ENCODE peak calls at places on chromosomes 7 and 10, in nine cellular contexts. J is stimulated activated CD8-positive, alpha-beta memory T cell treated with anti-CD3 and anti-CD28 coated beads, Interleukin-15, amount 100 ng/mL, for 24 hours; K is fibroblast of pulmonary artery; D is substantia nigra; C is Right ventricle myocardium inferior; B is MCF 10A; P is posterior cingulate gyrus; S is T-helper 1 cell; E is activated naive CD8-positive, alpha-beta T cell treated with anti-CD3 and anti-CD28 coated beads for 36 hours. W is an unnamed sample.

GRCh38 chr7:144011458-144012230 is 11.5 kb downstream of the OR6B1 start:
- DNase-seq in J (no peak), K (peak), D (no peak), S (no peak), B (no peak), P (no peak), E (no peak), C (no peak), W (no peak)

GRCh38 chr7:99791021-99791420 is 7.0 kb upstream of the CYP3A4 start:
- DNase-seq in S (no peak), J (no peak), P (no peak), E (no peak), D (no peak), B (no peak), C (no peak), K (no peak), W (no peak)

GRCh38 chr10:73899401-73899780 is 11.5 kb upstream of the PLAU start:
- DNase-seq in K (peak), D (no peak), S (no peak), B (peak), E (no peak), J (no peak), C (no peak), P (no peak), W (no peak)

GRCh38 chr7:105319578-105319977 is 69.1 kb downstream of the SRPK2 start:
- DNase-seq in P (no peak), B (no peak), K (no peak), C (no peak), J (no peak), E (no peak), S (no peak), D (no peak), W (no peak)

GRCh38 chr7:42561797-42562196 is 324.8 kb upstream of the GLI3 start:
- DNase-seq in K (no peak), P (no peak), J (no peak), D (no peak), S (no peak), C (no peak), B (no peak), E (no peak), W (no peak)

GRCh38 chr7:150367677-150368097 is 935 bp upstream of the REPIN1 start:
- DNase-seq in K (no peak), E (no peak), B (no peak), S (no peak), J (no peak), C (no peak), P (no peak), D (no peak), W (peak)

GRCh38 chr10:62323751-62324150 is 50.4 kb upstream of the ZNF365 start:
- DNase-seq in B (no peak), K (peak), E (no peak), J (no peak), S (no peak), P (no peak), C (no peak), D (no peak), W (no peak)

GRCh38 chr7:70614237-70614984 is 517.5 kb upstream of the GALNT17 start:
- DNase-seq in B (peak), D (peak), C (peak), E (no peak), P (peak), S (no peak), J (no peak), K (peak), W (peak)

GRCh38 chr7:128271471-128272454 is 30.7 kb downstream of the LEP start:
- DNase-seq in J (no peak), E (no peak), S (no peak), C (no peak), P (peak), D (no peak), K (no peak), B (no peak), W (no peak)

GRCh38 chr10:29667191-29667590 is 32.4 kb upstream of the SVIL start:
- DNase-seq in B (no peak), K (no peak), E (no peak), D (no peak), P (no peak), C (no peak), S (no peak), J (no peak), W (no peak)

GRCh38 chr10:118798186-118798811 is 43.5 kb upstream of the CACUL1 start:
- DNase-seq in J (no peak), E (no peak), S (no peak), B (peak), P (no peak), D (no peak), C (no peak), K (peak), W (no peak)

GRCh38 chr7:27130540-27131389 is at the start of gene HOXA4:
- DNase-seq in K (peak), D (no peak), P (peak), C (peak), J (peak), E (peak), B (peak), S (peak), W (peak)

W was measured in NCI-H510A treated with DMSO at 0.1 percent for 48 hours.